ENCODE peak calls at places on chromosomes 16 and 17, in nine cellular contexts. C is PC-3, E is lung, U is GM12865, Z is HL-60, K is pancreas, V is brain microvascular endothelial cell, T is neural progenitor cell, I is cardiac fibroblast. Y is an unnamed sample.
A peak's percentile ranks its signal among the peaks of the same experiment; 100 is the strongest.

GRCh38 chr17:21458036-21458435 is 81.9 kb downstream of the KCNJ12 start:
- DNase-seq in K (no peak), U (no peak), I (no peak), T (peak; percentile 40), V (no peak), C (no peak), Z (no peak), E (no peak), Y (no peak)

GRCh38 chr17:42313773-42314566 is 25.7 kb downstream of the STAT5A start:
- DNase-seq in C (no peak), U (no peak), V (no peak), E (no peak), T (no peak), I (no peak), Z (no peak), K (no peak), Y (no peak)

GRCh38 chr16:72191551-72191950 is 19.6 kb upstream of the PMFBP1 start:
- DNase-seq in V (peak; percentile 15), E (no peak), T (no peak), U (no peak), C (no peak), I (peak; percentile 40), Z (no peak), K (no peak), Y (no peak)

GRCh38 chr16:66429290-66429962 is 2.3 kb downstream of the BEAN1 start:
- DNase-seq in V (no peak), I (no peak), K (no peak), T (peak; percentile 75), C (no peak), Z (no peak), E (no peak), U (no peak), Y (no peak)

GRCh38 chr16:85286970-85287814 is 174.9 kb upstream of the CIBAR2 start:
- DNase-seq in V (peak; percentile 23), E (peak; percentile 36), C (no peak), I (peak; percentile 26), K (no peak), T (no peak), U (no peak), Z (no peak), Y (no peak)

GRCh38 chr17:29613856-29614255 is 8.9 kb downstream of the CORO6 start:
- DNase-seq in C (no peak), E (no peak), V (no peak), Z (no peak), T (no peak), I (no peak), K (no peak), U (no peak), Y (no peak)

GRCh38 chr16:333406-334094 is 19.0 kb downstream of the AXIN1 start:
- DNase-seq in K (no peak), V (no peak), C (no peak), E (no peak), Z (no peak), U (no peak), T (no peak), I (peak; percentile 59), Y (no peak)

GRCh38 chr17:28897769-28898259 is 281 bp upstream of the FLOT2 start:
- DNase-seq in K (no peak), T (no peak), E (no peak), U (no peak), C (no peak), Z (no peak), V (no peak), I (no peak), Y (no peak)

GRCh38 chr17:2087597-2088211 is 32.8 kb downstream of the HIC1 start:
- DNase-seq in I (peak; percentile 57), E (peak; percentile 51), Z (peak; percentile 88), K (no peak), C (no peak), T (no peak), U (peak; percentile 93), V (peak; percentile 47), Y (peak; percentile 66)

GRCh38 chr16:77171750-77172635 is 19.0 kb upstream of the MON1B start:
- DNase-seq in Z (peak; percentile 38), T (peak; percentile 75), E (no peak), K (no peak), I (peak; percentile 74), V (peak; percentile 62), U (peak; percentile 61), C (peak; percentile 76), Y (peak; percentile 53)

GRCh38 chr16:24753437-24753836 is 24.0 kb downstream of the TNRC6A start:
- DNase-seq in E (no peak), C (peak; percentile 57), V (no peak), I (no peak), T (no peak), Z (no peak), U (no peak), K (no peak), Y (no peak)

GRCh38 chr17:41437254-41437653 is 3.5 kb downstream of the KRT38 start:
- DNase-seq in C (no peak), U (no peak), V (no peak), I (no peak), T (no peak), Z (no peak), E (no peak), K (no peak), Y (no peak)

GRCh38 chr17:42979511-42980273 is at the start of gene PTGES3L:
- DNase-seq in V (peak; percentile 33), E (no peak), T (peak; percentile 67), I (peak; percentile 49), K (no peak), Z (peak; percentile 32), C (peak; percentile 27), U (peak; percentile 52), Y (peak; percentile 82)

GRCh38 chr16:50183316-50183715 is 30.2 kb downstream of the TENT4B start:
- DNase-seq in I (peak; percentile 86), T (no peak), Z (no peak), V (peak; percentile 70), C (no peak), K (no peak), U (no peak), E (no peak), Y (no peak)

GRCh38 chr17:61448042-61448441 is 4.2 kb upstream of the TBX4 start:
- DNase-seq in I (no peak), C (no peak), K (no peak), E (no peak), U (no peak), T (no peak), V (no peak), Z (no peak), Y (no peak)
- TF ChIP-seq CTCF in I (no peak), C (no peak), K (no peak), E (no peak), U (no peak), T (no peak), V (no peak), Z (no peak), Y (no peak)

GRCh38 chr17:64212122-64212521 is 50.9 kb downstream of the TEX2 start:
- DNase-seq in I (peak; percentile 34), V (peak; percentile 37), Z (no peak), C (no peak), U (no peak), T (no peak), K (no peak), E (no peak), Y (no peak)

GRCh38 chr17:64216385-64217248 is 46.4 kb downstream of the TEX2 start:
- DNase-seq in U (peak; percentile 55), K (peak; percentile 39), C (no peak), I (peak; percentile 74), E (no peak), Z (no peak), V (peak; percentile 44), T (peak; percentile 36), Y (peak; percentile 70)

GRCh38 chr17:64216030-64216384 is 47.1 kb downstream of the TEX2 start:
- DNase-seq in Z (no peak), I (peak; percentile 75), U (no peak), E (no peak), K (no peak), C (no peak), T (no peak), V (peak; percentile 37), Y (no peak)

GRCh38 chr17:64214950-64215349 is 48.1 kb downstream of the TEX2 start:
- DNase-seq in I (no peak), V (no peak), T (no peak), U (no peak), Z (no peak), K (no peak), E (no peak), C (peak; percentile 38), Y (no peak)

GRCh38 chr17:64213995-64214507 is 49.0 kb downstream of the TEX2 start:
- DNase-seq in U (no peak), T (no peak), V (peak; percentile 40), C (no peak), K (no peak), I (peak; percentile 22), Z (no peak), E (no peak), Y (no peak)
- TF ChIP-seq CTCF in U (no peak), T (no peak), V (no peak), C (no peak), K (no peak), I (no peak), Z (no peak), E (no peak), Y (no peak)

DNA sequence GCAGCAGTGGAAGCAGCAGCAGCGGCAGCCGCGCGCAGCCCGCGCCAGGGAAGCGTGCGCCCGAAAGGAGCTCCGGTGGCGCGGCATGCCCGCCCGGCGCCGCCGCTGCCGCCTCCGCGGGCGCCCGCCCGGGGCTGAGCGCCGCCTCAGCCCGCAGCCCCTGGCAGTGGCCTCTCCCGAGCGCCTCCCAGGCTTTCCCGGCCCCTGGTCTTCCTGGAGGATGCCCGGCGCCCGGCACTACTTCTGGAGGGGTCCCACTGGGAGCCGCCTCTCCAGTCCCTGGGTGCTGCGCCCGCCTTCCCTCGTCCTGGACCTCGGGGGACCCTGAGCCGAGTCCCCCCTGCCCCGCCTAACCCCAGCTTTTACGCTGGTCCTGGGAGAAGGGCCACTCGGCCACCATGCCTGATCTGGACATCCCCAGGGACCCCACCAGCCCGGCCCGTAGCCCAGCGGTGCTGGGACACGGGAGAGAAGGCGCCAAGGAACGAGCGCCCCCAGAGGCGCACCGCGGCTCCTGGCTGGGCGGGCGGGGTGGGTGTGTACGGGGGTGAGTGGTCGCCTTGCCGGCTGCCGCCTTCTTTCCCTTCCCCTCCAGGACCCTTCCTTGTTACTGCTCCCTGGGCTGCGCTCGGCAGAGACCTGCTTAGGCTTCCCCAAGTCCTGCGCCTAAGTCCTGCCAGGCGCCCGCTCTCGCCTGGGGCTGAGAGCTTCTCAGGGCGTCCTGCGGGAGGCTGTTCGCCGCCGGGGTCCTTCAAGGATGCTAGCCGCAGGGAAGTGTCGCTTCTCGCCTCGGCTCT is 713 bp downstream of the ASIC2 start:
- DNase-seq in I (no peak), V (no peak), C (no peak), T (peak; percentile 79), K (no peak), Z (no peak), E (no peak), U (no peak), Y (peak; percentile 33)
- TF ChIP-seq CTCF in I (peak; percentile 7), V (peak; percentile 17), C (no peak), T (peak; percentile 66), K (no peak), Z (no peak), E (no peak), U (peak; percentile 6), Y (no peak)

DNA sequence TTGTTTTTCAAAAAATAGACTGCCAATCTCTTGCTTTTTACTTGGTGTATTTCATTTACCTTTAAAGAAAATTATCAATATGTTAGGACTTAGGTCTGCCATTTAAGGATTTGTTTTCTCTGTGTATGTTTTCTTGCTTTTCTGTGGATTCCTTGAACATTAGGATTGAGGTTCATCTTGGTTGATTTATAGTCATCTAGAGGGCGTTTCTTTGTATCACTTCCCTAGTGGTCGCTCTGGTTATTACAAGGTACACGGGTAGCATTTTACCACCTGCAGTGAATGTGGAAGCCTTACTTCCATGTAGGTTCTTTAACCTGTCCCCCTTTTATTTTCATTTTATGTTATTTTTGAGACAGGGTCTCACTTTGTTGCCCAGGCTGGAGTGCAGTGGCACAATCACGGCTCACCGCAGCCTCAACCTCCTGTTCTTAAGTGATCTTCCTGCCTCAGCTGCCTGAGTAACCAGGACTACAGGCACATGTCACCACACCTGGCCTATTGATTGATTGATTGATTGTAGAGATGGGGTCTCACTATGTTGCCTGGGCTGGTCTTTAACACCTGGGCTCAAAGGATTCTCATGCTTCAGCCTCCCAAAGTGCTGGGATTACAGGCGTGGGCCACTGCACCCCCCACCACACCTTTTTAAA is 35.2 kb upstream of the CBX4 start:
- DNase-seq in I (peak; percentile 39), C (peak; percentile 75), E (no peak), T (peak; percentile 58), Z (peak; percentile 32), U (peak; percentile 48), V (peak; percentile 20), K (no peak), Y (peak; percentile 73)
- TF ChIP-seq CTCF in I (peak; percentile 59), C (peak; percentile 81), E (no peak), T (peak; percentile 60), Z (peak; percentile 30), U (peak; percentile 53), V (peak; percentile 55), K (peak; percentile 41), Y (no peak)

Y was measured in GM13976.